ENCODE peak calls at places on chromosomes 7 and 10, in six cellular contexts. I is HCT116, S is fibroblast of lung, Q is colonic mucosa, H is mammary epithelial cell, J is A549. W is an unnamed sample. For H3K4me1, the result is how much of the 10 kb centered on the place peaks cover.

GRCh38 chr10:88245974-88246511 is 337.1 kb downstream of the RNLS start:
- DNase-seq in J (no peak), S (peak), Q (no peak), I (no peak), H (no peak), W (no peak)

GRCh38 chr10:33224251-33224965 is 110.1 kb downstream of the NRP1 start:
- DNase-seq in Q (no peak), I (no peak), J (no peak), S (no peak), H (no peak), W (no peak)

GRCh38 chr7:92461027-92462003 is 14.0 kb downstream of the GATAD1 start:
- DNase-seq in I (peak), H (peak), S (peak), J (peak), Q (peak), W (no peak)

GRCh38 chr10:78529262-78529661 is 495.6 kb downstream of the RPS24 start:
- DNase-seq in S (no peak), I (no peak), J (no peak), H (no peak), Q (no peak), W (no peak)

GRCh38 chr7:122362473-122362872 is 57.9 kb upstream of the FEZF1 start:
- DNase-seq in H (no peak), J (no peak), I (no peak), Q (no peak), S (no peak), W (no peak)

GRCh38 chr10:92291921-92292860 is 1.2 kb downstream of the MARCHF5 start:
- DNase-seq in I (peak), J (peak), H (peak), S (peak), Q (peak), W (peak)

GRCh38 chr10:95628786-95629185 is 27.7 kb downstream of the ALDH18A1 start:
- DNase-seq in S (no peak), J (no peak), H (peak), I (no peak), Q (peak), W (no peak)

GRCh38 chr10:48658243-48658888 is 26.3 kb upstream of the WDFY4 start:
- DNase-seq in J (peak), Q (peak), H (peak), S (peak), I (peak), W (peak)

GRCh38 chr7:127955051-127955531 is 76.1 kb downstream of the LRRC4 start:
- DNase-seq in J (no peak), I (no peak), Q (no peak), S (no peak), H (no peak), W (no peak)

GRCh38 chr7:44189993-44190872 is 994 bp upstream of the GCK start:
- DNase-seq in I (no peak), H (no peak), Q (no peak), S (no peak), J (no peak), W (no peak)

GRCh38 chr7:40530292-40530691 is 395.5 kb downstream of the SUGCT start:
- DNase-seq in I (no peak), Q (no peak), S (peak), J (no peak), H (no peak), W (no peak)

GRCh38 chr7:125098377-125098970 is 168.8 kb upstream of the POT1 start:
- DNase-seq in S (no peak), J (no peak), Q (no peak), I (no peak), H (peak), W (no peak)

GRCh38 chr7:1359681-1360485 is 99.4 kb downstream of the MICALL2 start:
- DNase-seq in J (no peak), S (no peak), Q (no peak), I (no peak), H (no peak), W (no peak)

GRCh38 chr10:47440207-47440606 is 43.7 kb downstream of the ANXA8 start:
- DNase-seq in Q (no peak), S (no peak), H (no peak), J (no peak), I (no peak), W (no peak)

GRCh38 chr10:58641095-58641531 is 128.4 kb downstream of the BICC1 start:
- DNase-seq in J (peak), I (peak), Q (no peak), H (peak), S (peak), W (no peak)

GRCh38 chr10:103278862-103279298 is 1.9 kb downstream of the INA start:
- DNase-seq in I (no peak), Q (peak), J (no peak), H (no peak), S (peak), W (no peak)

GRCh38 chr7:137585591-137585990 is 242.1 kb upstream of the PTN start:
- DNase-seq in Q (no peak), H (no peak), S (no peak), J (no peak), I (no peak), W (no peak)

GRCh38 chr7:24907311-24907886 is 72.6 kb downstream of the OSBPL3 start:
- DNase-seq in S (peak), J (peak), I (peak), Q (no peak), H (peak), W (no peak)

GRCh38 chr7:151025924-151026671 is 1.8 kb upstream of the ATG9B start:
- DNase-seq in S (no peak), H (peak), I (no peak), J (no peak), Q (no peak), W (no peak)

GRCh38 chr10:126312167-126312566 is 76.1 kb downstream of the ADAM12 start:
- DNase-seq in H (no peak), J (no peak), Q (no peak), S (no peak), I (no peak), W (no peak)

GRCh38 chr10:43979551-43979950 is 330.9 kb upstream of the ZNF32 start:
- DNase-seq in I (no peak), J (no peak), H (no peak), Q (no peak), S (no peak), W (no peak)

GRCh38 chr10:28797904-28798371 is 120.6 kb downstream of the BAMBI start:
- DNase-seq in S (peak), I (no peak), J (no peak), H (no peak), Q (no peak), W (no peak)

GRCh38 chr10:1320739-1321331 is 264.6 kb downstream of the WDR37 start:
- DNase-seq in I (no peak), Q (no peak), S (no peak), J (no peak), H (no peak), W (no peak)

GRCh38 chr10:133243593-133243992 is 5.9 kb downstream of the VENTX start:
- DNase-seq in I (no peak), H (no peak), J (no peak), S (no peak), Q (no peak), W (no peak)

GRCh38 chr7:1928555-1929348 is 258.7 kb downstream of the ELFN1 start:
- DNase-seq in I (no peak), H (no peak), S (no peak), Q (peak), J (no peak), W (no peak)

GRCh38 chr10:57844387-57844998 is 423.2 kb downstream of the IPMK start:
- DNase-seq in I (no peak), Q (no peak), J (no peak), H (no peak), S (no peak), W (no peak)

GRCh38 chr10:4131407-4132215 is 346.6 kb upstream of the KLF6 start:
- DNase-seq in S (peak), H (peak), J (no peak), Q (no peak), I (no peak), W (no peak)

DNA sequence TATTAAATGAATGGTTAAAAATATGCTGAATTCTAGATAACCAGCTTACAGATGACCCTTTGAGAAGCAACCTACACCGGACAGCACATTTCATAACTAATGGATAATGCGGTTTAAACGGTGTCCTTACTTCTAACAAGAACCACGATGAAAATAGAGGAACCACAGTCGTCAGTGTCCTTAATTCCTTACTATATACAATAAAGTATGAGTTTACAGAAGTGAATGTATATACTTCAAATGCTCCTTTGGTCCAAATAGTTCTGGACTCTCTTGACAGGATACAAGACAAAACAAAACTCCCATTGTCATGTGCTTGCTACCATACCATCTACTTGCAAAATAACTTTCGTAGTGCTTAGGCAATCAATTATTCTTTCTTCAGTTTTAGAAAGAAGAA is 2.4 kb downstream of the NAMPT start:
- DNase-seq in Q (no peak), I (no peak), S (no peak), J (no peak), H (no peak), W (no peak)
- H3K4me3 ChIP-seq in Q (peak), I (peak), S (peak), J (peak), H (peak), W (no peak)

GRCh38 chr10:80324891-80325364 is 31.6 kb downstream of the DYDC1 start:
- DNase-seq in J (no peak), I (no peak), Q (no peak), H (no peak), S (no peak), W (no peak)
- H3K4me1 ChIP-seq in J (under half), I (under half), Q (under half), H (under half), S (under half), W (under half)

GRCh38 chr7:157689269-157690057 is 352.7 kb downstream of the DNAJB6 start:
- DNase-seq in I (no peak), H (no peak), Q (no peak), J (no peak), S (no peak), W (no peak)
- TF ChIP-seq CTCF in I (no peak), H (no peak), Q (no peak), J (no peak), S (no peak), W (no peak)

DNA sequence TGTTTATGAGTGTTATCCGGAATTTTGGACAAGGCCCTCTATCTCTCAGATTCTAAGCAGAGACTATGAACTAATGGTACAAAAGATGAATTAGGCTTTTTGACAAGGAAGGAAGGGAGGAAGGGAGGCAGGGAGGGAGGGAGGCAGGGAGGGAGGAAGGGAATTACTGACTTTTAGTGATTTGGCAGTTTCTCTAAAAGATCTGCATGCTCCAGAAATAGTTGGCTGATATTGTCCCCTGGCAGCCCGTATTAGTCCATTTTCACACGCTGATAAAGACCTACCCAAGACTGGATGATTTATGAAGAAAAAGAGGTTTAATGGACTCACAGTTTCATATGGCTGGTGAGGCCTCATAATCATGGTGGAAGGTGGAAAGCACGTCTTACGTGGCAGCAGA is 1093.5 kb downstream of the NRG3 start:
- DNase-seq in Q (no peak), S (no peak), I (no peak), J (no peak), H (no peak), W (no peak)
- H3K4me3 ChIP-seq in Q (no peak), S (no peak), I (no peak), J (no peak), H (no peak), W (no peak)

DNA sequence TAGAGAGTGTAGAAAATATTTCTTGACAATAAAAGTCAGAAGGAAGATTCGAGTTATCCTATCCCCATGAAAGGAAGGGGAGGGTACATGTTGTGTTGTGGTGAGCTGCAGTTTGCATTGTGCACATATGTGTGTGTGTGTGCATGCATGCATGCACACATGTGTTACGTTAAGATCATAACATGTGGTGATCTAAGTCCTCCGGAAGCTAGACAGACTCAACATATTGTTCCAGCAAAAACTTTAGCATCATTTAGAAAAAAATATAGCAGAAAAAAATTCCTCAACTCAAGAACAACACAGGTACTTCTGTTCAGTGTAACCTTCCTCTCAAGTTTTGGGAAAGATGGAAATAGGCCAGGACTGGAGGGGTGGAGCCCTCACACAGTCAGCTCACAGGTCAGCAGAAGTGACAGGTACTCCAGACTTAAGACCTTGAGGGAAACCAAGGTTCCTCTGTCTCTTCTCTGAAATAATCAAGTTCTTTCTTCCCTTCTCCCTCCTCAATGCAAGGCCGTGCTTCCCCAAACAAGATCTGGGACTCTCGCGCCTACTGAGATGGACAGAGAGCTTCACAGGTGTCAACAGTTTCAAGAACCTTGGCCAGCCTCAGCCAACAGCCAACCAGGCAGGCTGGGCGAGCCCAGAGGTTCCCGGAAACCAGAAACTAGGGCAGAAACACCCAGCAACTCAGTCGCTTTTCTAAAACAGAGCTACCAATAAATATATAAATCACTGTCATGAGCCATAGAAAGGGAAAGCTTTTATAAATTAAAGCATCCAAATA is 205.2 kb downstream of the FAM107B start:
- DNase-seq in J (no peak), I (no peak), Q (peak), H (no peak), S (no peak), W (no peak)
- H3K4me1 ChIP-seq in J (half or more), I (under half), Q (under half), H (under half), S (under half), W (half or more)

GRCh38 chr7:33761440-33762080 is 143.8 kb upstream of the BMPER start:
- DNase-seq in I (no peak), Q (no peak), J (no peak), H (no peak), S (no peak), W (no peak)

GRCh38 chr7:33762903-33763295 is 142.4 kb upstream of the BMPER start:
- DNase-seq in H (no peak), I (no peak), J (no peak), S (peak), Q (no peak), W (no peak)

GRCh38 chr7:33760146-33760545 is 145.2 kb upstream of the BMPER start:
- DNase-seq in J (no peak), S (no peak), Q (no peak), H (no peak), I (no peak), W (no peak)

GRCh38 chr7:33760834-33761233 is 144.5 kb upstream of the BMPER start:
- DNase-seq in Q (no peak), J (no peak), I (no peak), H (no peak), S (no peak), W (no peak)

GRCh38 chr7:33762153-33762902 is 143.0 kb upstream of the BMPER start:
- DNase-seq in S (no peak), H (no peak), I (no peak), Q (no peak), J (no peak), W (no peak)
- TF ChIP-seq CTCF in S (peak), H (no peak), I (no peak), Q (no peak), J (no peak), W (no peak)

DNA sequence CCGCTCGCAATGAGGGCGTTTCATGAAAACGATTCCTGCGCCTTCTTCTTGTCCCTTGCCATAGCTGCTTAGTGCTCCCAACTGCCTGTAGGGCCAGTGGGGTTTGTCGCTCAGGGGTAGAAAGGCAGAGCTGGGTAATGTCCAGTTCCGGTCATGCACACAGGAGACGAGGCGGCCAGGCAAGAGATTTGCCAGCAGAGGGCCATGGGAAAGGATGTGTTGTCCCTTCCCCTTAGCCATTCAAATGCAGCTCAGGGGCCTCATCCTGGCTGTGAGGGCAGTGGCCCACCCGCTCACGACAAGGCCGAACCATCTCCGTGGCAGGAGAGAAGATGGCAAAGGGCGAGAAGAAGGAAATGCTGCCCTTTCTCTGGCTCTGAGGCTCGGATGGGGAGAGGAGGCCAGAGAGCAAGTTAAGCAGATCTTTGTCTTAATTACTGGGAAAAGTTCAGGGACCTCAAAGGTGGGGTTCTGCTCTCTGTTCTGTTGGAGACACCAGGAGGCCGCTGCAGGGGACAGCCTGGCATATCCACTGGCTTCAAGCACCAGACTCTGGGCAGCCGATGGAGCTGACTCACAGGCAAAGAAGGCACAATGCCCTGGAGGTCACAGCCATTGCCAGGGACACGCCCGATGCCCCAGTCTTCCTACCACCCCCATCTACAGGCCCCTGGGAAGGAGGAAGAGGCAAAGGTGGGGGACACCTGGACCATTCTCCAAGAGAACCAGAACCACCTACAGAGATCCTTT is 534.8 kb upstream of the MGMT start:
- DNase-seq in J (no peak), H (no peak), S (no peak), I (no peak), Q (no peak), W (no peak)
- H3K4me3 ChIP-seq in J (no peak), H (no peak), S (no peak), I (no peak), Q (no peak), W (no peak)

GRCh38 chr7:77549103-77549870 is 12.2 kb downstream of the PTPN12 start:
- DNase-seq in J (no peak), S (no peak), I (no peak), H (no peak), Q (no peak), W (no peak)
- H3K4me1 ChIP-seq in J (half or more), S (under half), I (under half), H (under half), Q (under half), W (under half)

GRCh38 chr10:121112618-121113384 is 261.6 kb downstream of the WDR11 start:
- DNase-seq in S (no peak), I (no peak), Q (no peak), H (peak), J (no peak), W (no peak)
- TF ChIP-seq CTCF in S (no peak), I (peak), Q (no peak), H (no peak), J (no peak), W (no peak)

W was measured in CD8-positive, alpha-beta T cell.